ENCODE peak calls at places on chromosomes 7 and 10, in four cellular contexts. J is H1, R is GM12891, A is K562. Q is an unnamed sample.

GRCh38 chr7:137970263-137970975 is 31.5 kb downstream of the CREB3L2 start:
- DNase-seq in J (no peak), R (no peak), A (no peak), Q (no peak)

GRCh38 chr7:20399516-20399915 is 68.8 kb downstream of the ITGB8 start:
- DNase-seq in J (no peak), R (no peak), A (no peak), Q (no peak)

GRCh38 chr10:70967591-70968588 is 79.5 kb upstream of the PCBD1 start:
- DNase-seq in J (no peak), R (peak; percentile 52), A (peak; percentile 8), Q (peak; percentile 56)

GRCh38 chr7:56007891-56008290 is 43.4 kb downstream of the PSPH start:
- DNase-seq in J (no peak), R (no peak), A (no peak), Q (no peak)

GRCh38 chr10:35765039-35765662 is 123.1 kb upstream of the FZD8 start:
- DNase-seq in J (no peak), R (no peak), A (peak; percentile 12), Q (no peak)

GRCh38 chr10:97479939-97480338 is 18.3 kb downstream of the MMS19 start:
- DNase-seq in J (peak; percentile 93), R (no peak), A (peak; percentile 12), Q (no peak)

GRCh38 chr7:158008267-158008666 is 579.4 kb downstream of the PTPRN2 start:
- DNase-seq in J (no peak), R (no peak), A (no peak), Q (no peak)

GRCh38 chr10:124573726-124574455 is 112.3 kb downstream of the LHPP start:
- DNase-seq in J (no peak), R (no peak), A (no peak), Q (no peak)

GRCh38 chr7:157441023-157441399 is 104.2 kb downstream of the DNAJB6 start:
- DNase-seq in J (no peak), R (no peak), A (no peak), Q (no peak)

GRCh38 chr10:64867501-64867962 is 1346.3 kb downstream of the REEP3 start:
- DNase-seq in J (no peak), R (no peak), A (peak; percentile 81), Q (no peak)

GRCh38 chr10:77889277-77889903 is 37.2 kb downstream of the DLG5 start:
- DNase-seq in J (no peak), R (no peak), A (peak; percentile 85), Q (no peak)

GRCh38 chr7:28329616-28330373 is 82.5 kb upstream of the CREB5 start:
- DNase-seq in J (no peak), R (no peak), A (no peak), Q (no peak)

GRCh38 chr7:124720195-124720594 is 45.4 kb downstream of the GPR37 start:
- DNase-seq in J (peak; percentile 2), R (no peak), A (no peak), Q (no peak)

GRCh38 chr7:9937944-9938631 is 1035.6 kb upstream of the PHF14 start:
- DNase-seq in J (no peak), R (no peak), A (peak; percentile 1), Q (no peak)

GRCh38 chr7:129188372-129188891 is at the start of gene SMO:
- DNase-seq in J (peak; percentile 54), R (peak; percentile 56), A (no peak), Q (peak; percentile 58)

GRCh38 chr10:78165617-78166016 is 132.0 kb downstream of the RPS24 start:
- DNase-seq in J (no peak), R (no peak), A (no peak), Q (no peak)

GRCh38 chr10:90602815-90603600 is 254.8 kb downstream of the HTR7 start:
- DNase-seq in J (no peak), R (no peak), A (no peak), Q (no peak)

GRCh38 chr10:29646960-29647431 is 12.2 kb upstream of the SVIL start:
- DNase-seq in J (no peak), R (no peak), A (no peak), Q (no peak)

GRCh38 chr7:126637538-126637937 is 615.2 kb downstream of the GRM8 start:
- DNase-seq in J (no peak), R (no peak), A (no peak), Q (no peak)

GRCh38 chr10:112732277-112732891 is 217.7 kb upstream of the TCF7L2 start:
- DNase-seq in J (no peak), R (no peak), A (no peak), Q (no peak)

GRCh38 chr7:104160375-104160774 is 47.4 kb downstream of the ORC5 start:
- DNase-seq in J (no peak), R (no peak), A (peak; percentile 16), Q (no peak)

GRCh38 chr10:128174581-128175559 is 48.6 kb upstream of the MKI67 start:
- DNase-seq in J (no peak), R (no peak), A (no peak), Q (no peak)

GRCh38 chr10:128180843-128181242 is 54.6 kb upstream of the MKI67 start:
- DNase-seq in J (no peak), R (no peak), A (no peak), Q (no peak)

GRCh38 chr10:128172756-128173155 is 46.5 kb upstream of the MKI67 start:
- DNase-seq in J (no peak), R (no peak), A (no peak), Q (no peak)

GRCh38 chr10:128173383-128173782 is 47.2 kb upstream of the MKI67 start:
- DNase-seq in J (no peak), R (no peak), A (no peak), Q (no peak)

DNA sequence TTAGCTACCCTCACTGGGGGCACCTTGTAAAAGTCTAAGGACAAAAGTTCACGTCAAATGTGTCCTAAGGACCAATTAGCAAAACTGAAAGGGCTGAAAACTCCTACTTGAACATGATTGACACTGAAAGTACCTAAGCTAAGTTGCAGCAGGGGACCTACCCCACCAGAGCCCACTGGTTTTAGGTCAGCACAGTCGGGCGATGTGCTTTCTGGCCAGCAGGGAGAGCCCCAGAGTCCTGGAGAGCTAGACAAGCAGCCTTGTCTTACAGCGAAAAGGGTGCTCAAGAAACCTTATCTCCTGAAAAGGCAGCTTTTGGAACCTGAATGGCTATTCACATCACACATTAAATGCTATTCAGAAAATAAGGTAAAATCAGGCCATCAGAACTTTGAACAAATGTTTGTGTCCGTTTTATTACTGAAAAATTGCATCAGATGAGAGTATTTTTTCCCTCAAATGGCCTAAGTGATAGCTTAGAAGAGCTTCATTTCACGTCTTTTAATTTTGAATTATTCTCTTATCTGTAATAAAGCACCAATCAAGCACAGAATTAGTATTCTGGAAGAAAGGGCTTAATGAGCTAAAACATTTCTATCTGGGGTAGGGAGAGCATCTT is 52.2 kb upstream of the MKI67 start:
- DNase-seq in J (peak; percentile 39), R (no peak), A (peak; percentile 33), Q (peak; percentile 36)
- TF ChIP-seq TAF1 in J (no peak), R (no peak), A (no peak), Q (no peak)

GRCh38 chr7:114856625-114857024 is 65.3 kb upstream of the MDFIC start:
- DNase-seq in J (no peak), R (no peak), A (no peak), Q (no peak)
- TF ChIP-seq TAF1 in J (no peak), R (no peak), A (no peak), Q (no peak)

DNA sequence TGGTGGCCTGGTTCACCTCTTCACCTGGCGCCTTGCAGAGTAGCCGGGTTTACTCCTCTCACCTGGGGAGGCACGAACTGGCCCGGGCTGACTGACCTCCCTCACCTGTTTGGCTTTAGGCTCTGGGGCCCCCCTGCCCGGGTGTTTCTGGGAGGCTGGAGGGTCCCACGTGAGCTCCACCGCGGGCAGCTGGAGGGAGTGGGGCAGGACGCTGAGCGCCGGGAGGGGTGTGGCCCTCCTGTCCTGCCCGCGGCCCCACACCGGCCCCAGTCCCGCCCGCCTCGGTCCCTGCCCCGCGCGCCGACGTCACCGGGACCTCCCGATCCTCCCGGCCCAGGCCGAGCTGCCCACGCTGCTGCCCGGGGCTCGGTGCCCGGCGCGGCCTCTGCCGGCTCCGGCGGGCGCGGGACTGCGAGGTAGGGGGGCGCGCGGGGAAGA is at the start of gene AMZ1:
- DNase-seq in J (no peak), R (no peak), A (no peak), Q (no peak)
- TF ChIP-seq TAF1 in J (no peak), R (no peak), A (no peak), Q (no peak)

DNA sequence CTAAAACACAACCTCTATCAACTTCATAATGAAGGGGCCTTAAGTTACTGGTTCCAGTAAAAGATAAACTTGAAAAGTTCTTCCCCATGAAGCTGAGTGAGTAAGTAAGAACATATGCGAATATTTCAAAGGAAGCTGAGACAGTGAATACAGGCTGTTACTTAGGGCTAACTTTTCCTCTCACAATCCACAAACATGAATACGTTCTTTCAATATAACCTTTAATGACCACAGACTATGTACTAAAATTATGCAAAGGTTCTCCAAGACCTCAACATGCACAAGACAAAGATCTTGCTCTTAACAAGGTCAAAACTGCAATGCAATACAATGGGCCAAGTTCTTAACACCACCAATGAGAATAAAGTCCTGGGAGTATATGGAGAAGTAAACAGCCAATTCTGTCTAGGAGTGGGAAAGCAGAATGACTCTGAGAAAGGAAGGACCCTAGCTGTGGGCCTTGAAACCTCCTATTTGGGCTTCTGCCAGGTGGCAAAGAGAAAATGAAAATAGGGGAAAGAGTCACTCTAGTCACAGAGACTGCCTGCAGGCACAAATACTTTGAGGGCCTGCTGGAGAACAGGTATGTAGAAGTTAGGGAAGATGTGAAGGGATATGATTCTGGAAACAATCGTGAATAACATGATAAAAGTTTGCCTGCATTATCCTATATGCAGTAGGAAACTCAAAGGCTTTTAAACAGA is 43.7 kb downstream of the OSBPL3 start:
- DNase-seq in J (no peak), R (no peak), A (no peak), Q (no peak)
- TF ChIP-seq TAF1 in J (no peak), R (no peak), A (no peak), Q (no peak)

DNA sequence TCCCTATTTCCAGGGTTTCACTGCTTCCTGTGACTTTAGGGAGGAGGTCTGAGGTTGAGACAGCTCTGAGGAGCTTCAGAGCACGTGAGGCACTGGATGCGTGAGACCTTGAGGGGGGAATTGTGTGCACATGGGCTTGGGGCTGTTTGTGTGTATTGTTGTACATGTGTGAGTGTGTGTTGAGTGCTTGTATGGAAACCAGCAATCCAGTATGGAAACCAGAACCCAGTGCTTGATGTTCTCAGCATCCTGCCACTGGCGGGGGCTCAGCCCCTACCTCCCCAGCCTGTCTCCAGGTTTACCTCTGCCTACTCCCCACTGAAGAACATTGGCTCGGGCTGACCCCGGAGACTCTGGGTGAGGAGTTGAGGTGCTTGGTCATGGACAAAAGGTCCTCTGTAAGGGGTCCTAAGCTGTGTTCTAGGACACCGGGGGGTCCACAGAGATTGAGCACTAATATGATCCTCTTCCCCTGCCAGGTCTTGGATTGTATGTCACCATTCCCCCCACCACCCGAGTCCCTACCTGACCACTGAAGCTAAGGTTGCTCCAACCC is 20.8 kb downstream of the SFTPD start:
- DNase-seq in J (no peak), R (no peak), A (peak; percentile 17), Q (no peak)
- TF ChIP-seq TAF1 in J (no peak), R (no peak), A (no peak), Q (no peak)

DNA sequence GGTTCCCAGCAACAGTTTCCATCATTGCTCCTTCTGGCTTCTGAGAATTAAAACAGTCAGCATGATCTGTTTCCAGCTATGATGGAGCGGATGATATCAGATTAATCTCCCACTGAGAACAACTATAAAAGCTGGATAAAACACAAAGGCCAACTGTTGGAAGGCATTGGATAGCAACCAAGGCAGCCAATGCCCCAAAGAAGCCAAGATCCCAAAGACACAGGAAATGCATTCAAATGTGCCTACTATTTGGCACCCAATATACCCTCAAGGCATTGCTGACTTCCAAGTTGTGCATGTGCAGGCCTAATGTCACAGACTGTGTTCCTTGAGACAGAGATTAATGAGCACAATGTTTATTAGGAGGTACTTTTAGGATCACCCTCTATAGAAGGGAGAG is 259.3 kb downstream of the ARHGAP12 start:
- DNase-seq in J (no peak), R (no peak), A (no peak), Q (no peak)
- TF ChIP-seq TAF1 in J (no peak), R (no peak), A (no peak), Q (no peak)

Q was measured in GM12892.